ENCODE peak calls at places on chromosome 6, in four cellular contexts. One of them, this sample, is unnamed.

GRCh38 chr6:53888931-53889330 is 94.1 kb downstream of the LRRC1 start:
- DNase-seq in ascending aorta: no peak
- DNase-seq in GM23248: peak; percentile 51
- DNase-seq in Peyer's patch: no peak
- DNase-seq in this sample: no peak

GRCh38 chr6:26351544-26351953 is 13.4 kb upstream of the BTN3A2 start:
- DNase-seq in ascending aorta: no peak
- DNase-seq in GM23248: peak; percentile 94
- DNase-seq in Peyer's patch: no peak
- DNase-seq in this sample: no peak

GRCh38 chr6:21263531-21264287 is 329.8 kb upstream of the SOX4 start:
- DNase-seq in ascending aorta: no peak
- DNase-seq in GM23248: no peak
- DNase-seq in Peyer's patch: no peak
- DNase-seq in this sample: no peak

GRCh38 chr6:55260181-55260580 is 67.1 kb upstream of the GFRAL start:
- DNase-seq in ascending aorta: no peak
- DNase-seq in GM23248: no peak
- DNase-seq in Peyer's patch: no peak
- DNase-seq in this sample: no peak

GRCh38 chr6:157533397-157533814 is 152.4 kb downstream of the ZDHHC14 start:
- DNase-seq in ascending aorta: no peak
- DNase-seq in GM23248: no peak
- DNase-seq in Peyer's patch: no peak
- DNase-seq in this sample: no peak

GRCh38 chr6:4885534-4885933 is 109.3 kb downstream of the CDYL start:
- DNase-seq in ascending aorta: no peak
- DNase-seq in GM23248: no peak
- DNase-seq in Peyer's patch: no peak
- DNase-seq in this sample: no peak

GRCh38 chr6:63504777-63505384 is 67.4 kb upstream of the LOC128125822 start:
- DNase-seq in ascending aorta: no peak
- DNase-seq in GM23248: peak; percentile 57
- DNase-seq in Peyer's patch: no peak
- DNase-seq in this sample: no peak

GRCh38 chr6:163281661-163282060 is 132.9 kb upstream of the QKI start:
- DNase-seq in ascending aorta: no peak
- DNase-seq in GM23248: no peak
- DNase-seq in Peyer's patch: no peak
- DNase-seq in this sample: no peak

GRCh38 chr6:91117550-91117949 is 530.7 kb upstream of the MAP3K7 start:
- DNase-seq in ascending aorta: no peak
- DNase-seq in GM23248: no peak
- DNase-seq in Peyer's patch: no peak
- DNase-seq in this sample: no peak

GRCh38 chr6:47464052-47464451 is 13.5 kb upstream of the CD2AP start:
- DNase-seq in ascending aorta: no peak
- DNase-seq in GM23248: no peak
- DNase-seq in Peyer's patch: no peak
- DNase-seq in this sample: no peak

GRCh38 chr6:136791296-136792065 is 796 bp downstream of the MAP3K5 start:
- DNase-seq in ascending aorta: peak; percentile 45
- DNase-seq in GM23248: peak; percentile 61
- DNase-seq in Peyer's patch: peak; percentile 74
- DNase-seq in this sample: peak; percentile 9

GRCh38 chr6:131955876-131956275 is 4.7 kb upstream of the CCN2 start:
- DNase-seq in ascending aorta: no peak
- DNase-seq in GM23248: no peak
- DNase-seq in Peyer's patch: no peak
- DNase-seq in this sample: no peak

GRCh38 chr6:148758492-148758891 is 11.7 kb downstream of the UST start:
- DNase-seq in ascending aorta: no peak
- DNase-seq in GM23248: no peak
- DNase-seq in Peyer's patch: peak; percentile 84
- DNase-seq in this sample: no peak

GRCh38 chr6:14943116-14943515 is 302.8 kb upstream of the JARID2 start:
- DNase-seq in ascending aorta: no peak
- DNase-seq in GM23248: no peak
- DNase-seq in Peyer's patch: no peak
- DNase-seq in this sample: no peak

DNA sequence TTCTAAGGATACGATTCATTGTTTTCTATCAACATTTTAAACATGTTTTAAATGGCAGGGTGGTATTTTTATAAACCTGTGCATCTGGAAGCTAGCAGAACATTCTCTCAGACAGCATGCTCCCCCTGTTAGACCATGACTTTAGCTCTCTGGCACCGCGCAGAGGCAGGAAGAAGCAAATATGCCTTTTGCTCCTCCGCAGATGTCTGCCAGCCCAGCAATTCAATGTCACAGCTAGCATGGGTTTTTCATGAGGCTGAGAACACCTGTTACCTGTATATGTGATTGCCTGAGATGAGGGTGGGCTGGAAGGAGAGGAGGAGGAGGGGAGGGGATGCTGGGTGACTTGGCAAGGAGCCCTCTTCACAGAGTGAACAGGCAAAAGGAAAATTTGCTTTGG is 6.7 kb downstream of the MTCH1 start:
- DNase-seq in ascending aorta: no peak
- DNase-seq in GM23248: peak; percentile 84
- DNase-seq in Peyer's patch: no peak
- DNase-seq in this sample: peak; percentile 33
- H3K27ac ChIP-seq in ascending aorta: no peak overlapping the region
- H3K27ac ChIP-seq in GM23248: no peak overlapping the region
- H3K27ac ChIP-seq in Peyer's patch: no peak overlapping the region
- H3K27ac ChIP-seq in this sample: no peak overlapping the region

GRCh38 chr6:164412566-164412965 is 896.8 kb downstream of the C6orf118 start:
- DNase-seq in ascending aorta: no peak
- DNase-seq in GM23248: no peak
- DNase-seq in Peyer's patch: no peak
- DNase-seq in this sample: no peak
- H3K9me3 ChIP-seq in ascending aorta: no peaks in the 10 kb centered on the region
- H3K9me3 ChIP-seq in GM23248: no peaks in the 10 kb centered on the region
- H3K9me3 ChIP-seq in Peyer's patch: no peaks in the 10 kb centered on the region
- H3K9me3 ChIP-seq in this sample: no peaks in the 10 kb centered on the region

GRCh38 chr6:18207438-18207837 is 52.2 kb downstream of the KDM1B start:
- DNase-seq in ascending aorta: no peak
- DNase-seq in GM23248: no peak
- DNase-seq in Peyer's patch: no peak
- DNase-seq in this sample: no peak

GRCh38 chr6:18211338-18211737 is 53.0 kb downstream of the DEK start:
- DNase-seq in ascending aorta: no peak
- DNase-seq in GM23248: no peak
- DNase-seq in Peyer's patch: no peak
- DNase-seq in this sample: no peak

GRCh38 chr6:18210707-18211106 is 53.6 kb downstream of the DEK start:
- DNase-seq in ascending aorta: no peak
- DNase-seq in GM23248: no peak
- DNase-seq in Peyer's patch: no peak
- DNase-seq in this sample: no peak

GRCh38 chr6:18207949-18208348 is 52.7 kb downstream of the KDM1B start:
- DNase-seq in ascending aorta: no peak
- DNase-seq in GM23248: no peak
- DNase-seq in Peyer's patch: no peak
- DNase-seq in this sample: no peak

DNA sequence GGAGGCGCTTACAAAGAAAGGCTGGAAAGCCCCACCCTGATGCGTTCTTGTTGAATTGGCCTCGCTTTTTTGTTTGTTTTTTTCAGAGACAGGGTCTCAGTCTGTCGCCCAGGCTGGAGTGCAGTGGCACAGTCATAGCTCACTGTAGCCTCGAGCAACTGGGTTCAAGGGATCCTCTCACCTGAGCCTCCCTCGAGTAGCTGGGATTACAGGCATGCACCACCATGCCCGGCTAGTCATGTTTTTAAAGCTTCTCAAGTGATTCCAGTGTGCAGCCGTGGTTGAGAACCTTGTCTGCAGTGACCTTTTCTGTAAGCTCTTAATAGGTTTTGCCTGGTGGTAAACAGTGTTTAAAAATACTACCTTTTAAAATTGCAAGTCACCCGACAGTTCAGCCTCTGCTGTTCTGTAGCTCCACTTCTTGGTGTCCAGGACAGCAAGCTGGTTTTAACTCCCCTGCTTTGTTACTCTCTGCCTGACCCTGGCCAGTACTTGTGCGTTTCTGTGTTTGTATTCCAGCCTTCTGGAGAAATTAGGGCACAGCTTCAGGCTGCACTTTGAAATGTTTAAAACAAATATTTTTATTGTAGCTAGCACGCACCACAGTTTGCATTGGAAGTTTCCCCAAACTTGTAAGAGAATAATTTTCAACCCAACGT is 54.4 kb downstream of the KDM1B start:
- DNase-seq in ascending aorta: no peak
- DNase-seq in GM23248: no peak
- DNase-seq in Peyer's patch: no peak
- DNase-seq in this sample: no peak
- H3K27ac ChIP-seq in ascending aorta: no peak overlapping the region
- H3K27ac ChIP-seq in GM23248: no peak overlapping the region
- H3K27ac ChIP-seq in Peyer's patch: no peak overlapping the region
- H3K27ac ChIP-seq in this sample: no peak overlapping the region

GRCh38 chr6:111238464-111239119 is 151.3 kb downstream of the SLC16A10 start:
- DNase-seq in ascending aorta: no peak
- DNase-seq in GM23248: peak; percentile 61
- DNase-seq in Peyer's patch: no peak
- DNase-seq in this sample: no peak

GRCh38 chr6:111237757-111238260 is 150.5 kb downstream of the SLC16A10 start:
- DNase-seq in ascending aorta: no peak
- DNase-seq in GM23248: peak; percentile 24
- DNase-seq in Peyer's patch: no peak
- DNase-seq in this sample: no peak

GRCh38 chr6:111243095-111243494 is 155.8 kb downstream of the SLC16A10 start:
- DNase-seq in ascending aorta: no peak
- DNase-seq in GM23248: no peak
- DNase-seq in Peyer's patch: no peak
- DNase-seq in this sample: no peak

GRCh38 chr6:111242452-111242851 is 155.1 kb downstream of the SLC16A10 start:
- DNase-seq in ascending aorta: no peak
- DNase-seq in GM23248: no peak
- DNase-seq in Peyer's patch: no peak
- DNase-seq in this sample: no peak

GRCh38 chr6:111239455-111239854 is 152.2 kb downstream of the SLC16A10 start:
- DNase-seq in ascending aorta: no peak
- DNase-seq in GM23248: no peak
- DNase-seq in Peyer's patch: no peak
- DNase-seq in this sample: no peak
- H3K9me3 ChIP-seq in ascending aorta: no peaks in the 10 kb centered on the region
- H3K9me3 ChIP-seq in GM23248: no peaks in the 10 kb centered on the region
- H3K9me3 ChIP-seq in Peyer's patch: no peaks in the 10 kb centered on the region
- H3K9me3 ChIP-seq in this sample: no peaks in the 10 kb centered on the region

DNA sequence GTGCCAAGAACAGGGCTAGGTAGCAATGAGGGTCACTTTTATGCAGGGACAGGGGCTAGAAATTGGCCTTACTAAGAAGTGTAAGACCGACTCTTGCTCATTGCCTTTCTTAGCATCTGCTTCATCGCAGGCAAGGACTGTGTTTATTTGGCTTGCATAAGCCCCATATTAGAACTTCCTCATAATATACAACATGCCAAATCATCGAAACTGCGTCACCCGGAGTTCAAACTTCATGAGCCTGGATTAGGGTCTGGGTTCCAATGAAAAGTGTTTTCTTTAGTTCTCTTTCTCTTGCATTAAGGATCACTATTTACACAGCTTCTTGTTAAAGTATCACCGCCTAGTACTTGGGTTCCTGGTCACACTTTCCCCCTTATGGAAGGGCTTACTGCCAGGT is 957 bp upstream of the SMAP1 start:
- DNase-seq in ascending aorta: no peak
- DNase-seq in GM23248: no peak
- DNase-seq in Peyer's patch: no peak
- DNase-seq in this sample: no peak
- H3K27ac ChIP-seq in ascending aorta: peak overlapping the region; percentile 91
- H3K27ac ChIP-seq in GM23248: no peak overlapping the region
- H3K27ac ChIP-seq in Peyer's patch: peak overlapping the region; percentile 91
- H3K27ac ChIP-seq in this sample: no peak overlapping the region

DNA sequence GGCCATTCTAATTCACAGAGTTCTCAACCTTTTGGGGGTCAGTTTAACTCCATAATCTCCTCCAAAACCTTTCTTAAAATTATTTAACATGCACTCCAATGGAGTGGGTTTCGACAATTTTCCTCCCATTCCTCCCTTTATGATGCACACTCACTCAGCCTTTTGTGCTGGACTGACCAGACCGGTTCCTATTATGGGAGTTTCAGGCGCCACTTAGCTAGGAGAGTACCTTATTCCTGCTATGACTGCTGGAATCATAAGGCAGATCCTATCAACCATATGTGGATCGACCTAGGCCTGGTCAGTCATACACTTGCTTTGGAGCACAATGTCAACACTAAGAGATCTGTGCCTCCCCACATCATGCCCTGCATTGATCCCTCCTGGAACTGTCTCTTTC is 63.9 kb upstream of the MOCS1 start:
- DNase-seq in ascending aorta: no peak
- DNase-seq in GM23248: no peak
- DNase-seq in Peyer's patch: no peak
- DNase-seq in this sample: no peak
- H3K9me3 ChIP-seq in ascending aorta: peaks cover 3% of the 10 kb centered on the region
- H3K9me3 ChIP-seq in GM23248: no peaks in the 10 kb centered on the region
- H3K9me3 ChIP-seq in Peyer's patch: no peaks in the 10 kb centered on the region
- H3K9me3 ChIP-seq in this sample: no peaks in the 10 kb centered on the region

DNA sequence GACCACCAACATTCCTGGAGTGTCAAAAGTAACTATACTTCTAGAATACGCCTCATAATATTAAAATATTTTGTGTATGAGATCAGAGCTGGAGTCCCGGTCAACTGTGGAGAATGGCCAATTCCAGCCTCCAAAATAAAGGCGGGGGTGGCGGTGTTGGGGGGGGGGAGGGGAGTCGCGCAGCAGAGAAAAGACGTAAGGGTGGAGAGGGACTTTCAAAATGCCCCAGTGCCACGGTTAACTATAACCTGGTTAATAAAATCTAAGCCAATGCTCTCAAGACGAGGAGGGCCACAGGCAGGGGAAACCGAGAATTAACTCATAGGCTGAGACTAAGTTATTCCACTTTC is 1.3 kb downstream of the NUP153 start:
- DNase-seq in ascending aorta: no peak
- DNase-seq in GM23248: peak; percentile 84
- DNase-seq in Peyer's patch: no peak
- DNase-seq in this sample: no peak
- H3K27ac ChIP-seq in ascending aorta: peak overlapping the region; percentile 100
- H3K27ac ChIP-seq in GM23248: peak overlapping the region; percentile 95
- H3K27ac ChIP-seq in Peyer's patch: peak overlapping the region; percentile 98
- H3K27ac ChIP-seq in this sample: peak overlapping the region; percentile 99

DNA sequence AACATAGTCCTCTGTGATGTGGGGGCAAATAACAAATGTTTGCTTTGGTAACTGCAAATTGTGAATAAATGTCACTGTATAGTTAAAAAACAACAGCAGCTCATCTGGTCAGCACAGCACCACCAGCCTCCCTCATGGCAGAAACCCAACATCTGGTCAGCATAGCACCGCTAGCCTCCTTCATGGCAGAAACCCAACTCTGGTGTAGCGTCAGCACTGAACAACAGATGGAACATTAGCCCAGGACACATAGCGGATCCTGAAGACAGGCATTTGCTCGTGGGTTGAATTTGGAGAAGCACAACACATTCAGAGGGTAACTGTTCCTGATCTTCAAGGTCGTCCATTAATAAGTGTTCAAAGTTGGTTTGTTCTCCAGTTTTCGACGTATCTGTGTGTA is 265.9 kb downstream of the DLL1 start:
- DNase-seq in ascending aorta: no peak
- DNase-seq in GM23248: peak; percentile 90
- DNase-seq in Peyer's patch: no peak
- DNase-seq in this sample: no peak
- H3K9me3 ChIP-seq in ascending aorta: no peaks in the 10 kb centered on the region
- H3K9me3 ChIP-seq in GM23248: no peaks in the 10 kb centered on the region
- H3K9me3 ChIP-seq in Peyer's patch: no peaks in the 10 kb centered on the region
- H3K9me3 ChIP-seq in this sample: no peaks in the 10 kb centered on the region

This sample was measured in CD8-positive, alpha-beta T cell.